ENCODE peak calls at places on chromosomes 13 and 19, in nine cellular contexts. Z, W, X, T, O, A, Q, D and S are unnamed samples.

GRCh38 chr13:25727250-25727649 is 324.6 kb downstream of the SHISA2 start:
- DNase-seq in A (no peak), D (no peak), O (no peak), X (no peak), T (no peak), Q (no peak), W (no peak), Z (no peak), S (peak)

GRCh38 chr13:105050696-105051095 is 1484.8 kb downstream of the EFNB2 start:
- DNase-seq in X (no peak), A (no peak), Q (no peak), O (no peak), D (no peak), W (peak), T (no peak), Z (no peak), S (no peak)

GRCh38 chr19:48878219-48879024 is 6.2 kb downstream of the PPP1R15A start:
- DNase-seq in Q (peak), T (no peak), W (peak), X (no peak), A (no peak), O (no peak), D (peak), Z (no peak), S (no peak)

GRCh38 chr19:50897612-50898011 is 13.6 kb downstream of the KLK4 start:
- DNase-seq in T (no peak), O (no peak), X (no peak), A (no peak), D (no peak), Q (no peak), Z (no peak), W (no peak), S (no peak)

GRCh38 chr13:96662036-96662435 is 332.2 kb downstream of the OXGR1 start:
- DNase-seq in Z (no peak), Q (no peak), T (no peak), D (no peak), W (peak), X (no peak), O (no peak), A (no peak), S (no peak)

GRCh38 chr19:14366529-14366928 is 14.7 kb upstream of the ADGRE5 start:
- DNase-seq in O (peak), T (peak), Z (peak), A (peak), X (peak), D (peak), Q (peak), W (peak), S (peak)

GRCh38 chr13:42396901-42397670 is 125.1 kb downstream of the AKAP11 start:
- DNase-seq in A (no peak), T (no peak), X (no peak), D (no peak), O (no peak), Z (no peak), W (no peak), Q (no peak), S (no peak)

GRCh38 chr13:90498816-90499215 is 848.7 kb upstream of the MIR17HG start:
- DNase-seq in W (no peak), T (no peak), Q (no peak), O (no peak), A (no peak), X (no peak), D (no peak), Z (no peak), S (no peak)

GRCh38 chr13:65882810-65883209 is 1347.3 kb downstream of the PCDH9 start:
- DNase-seq in D (no peak), W (no peak), Z (peak), O (no peak), Q (no peak), X (no peak), A (no peak), T (no peak), S (no peak)

GRCh38 chr13:50073340-50073739 is 58.1 kb downstream of the KCNRG start:
- DNase-seq in O (no peak), D (no peak), A (no peak), X (no peak), Q (no peak), Z (no peak), W (no peak), T (no peak), S (no peak)

GRCh38 chr13:50074843-50075242 is 59.6 kb downstream of the KCNRG start:
- DNase-seq in Z (no peak), O (no peak), T (no peak), A (no peak), W (no peak), Q (no peak), X (no peak), D (no peak), S (no peak)

GRCh38 chr13:50078512-50079277 is 63.5 kb downstream of the KCNRG start:
- DNase-seq in T (no peak), D (no peak), X (no peak), A (no peak), O (no peak), Z (no peak), W (no peak), Q (no peak), S (no peak)

GRCh38 chr13:50072676-50073075 is 57.4 kb downstream of the KCNRG start:
- DNase-seq in A (no peak), Q (no peak), W (no peak), T (no peak), D (no peak), X (no peak), O (no peak), Z (no peak), S (no peak)

GRCh38 chr13:50075619-50076097 is 60.4 kb downstream of the KCNRG start:
- DNase-seq in A (no peak), T (no peak), W (no peak), D (no peak), O (no peak), Q (no peak), X (no peak), Z (no peak), S (no peak)
- H3K4me3 ChIP-seq in A (no peak), T (no peak), W (no peak), D (no peak), O (no peak), Q (peak), X (no peak), Z (no peak), S (no peak)

DNA sequence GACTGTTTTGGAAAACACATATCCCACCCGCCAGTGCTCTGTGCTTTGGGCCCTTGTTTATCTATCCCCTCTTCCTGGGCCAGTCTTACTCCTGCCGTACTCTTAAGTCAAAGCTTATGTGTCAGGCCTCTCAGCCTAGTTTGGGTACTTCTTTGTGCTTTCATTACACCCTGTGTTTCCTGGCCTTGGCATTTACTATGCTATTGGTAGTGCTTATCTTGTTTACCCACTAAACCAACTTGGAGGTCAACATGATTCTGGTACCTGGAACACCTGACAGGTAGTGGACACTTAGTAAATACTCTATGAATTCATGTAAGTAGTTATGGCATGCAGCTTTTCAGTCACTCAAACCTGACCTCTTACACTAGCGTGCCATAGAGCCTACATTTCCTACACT is 2.4 kb downstream of the POLR1D start:
- DNase-seq in T (no peak), A (no peak), Q (no peak), Z (no peak), W (no peak), D (no peak), O (no peak), X (no peak), S (no peak)
- H3K4me3 ChIP-seq in T (no peak), A (no peak), Q (no peak), Z (no peak), W (no peak), D (no peak), O (no peak), X (no peak), S (peak)

GRCh38 chr13:76875256-76875655 is 10.9 kb downstream of the KCTD12 start:
- DNase-seq in Q (no peak), X (no peak), Z (no peak), W (no peak), O (no peak), T (no peak), D (no peak), A (no peak), S (no peak)

GRCh38 chr13:76879876-76880270 is 6.3 kb downstream of the KCTD12 start:
- DNase-seq in W (no peak), A (no peak), Z (no peak), D (no peak), X (no peak), T (no peak), O (no peak), Q (no peak), S (no peak)

GRCh38 chr13:76878043-76878442 is 8.2 kb downstream of the KCTD12 start:
- DNase-seq in O (no peak), A (no peak), Q (no peak), Z (no peak), W (no peak), T (no peak), D (no peak), X (no peak), S (no peak)

GRCh38 chr13:76882431-76882830 is 3.8 kb downstream of the KCTD12 start:
- DNase-seq in A (no peak), O (no peak), W (peak), X (no peak), D (no peak), Q (no peak), Z (no peak), T (no peak), S (no peak)

DNA sequence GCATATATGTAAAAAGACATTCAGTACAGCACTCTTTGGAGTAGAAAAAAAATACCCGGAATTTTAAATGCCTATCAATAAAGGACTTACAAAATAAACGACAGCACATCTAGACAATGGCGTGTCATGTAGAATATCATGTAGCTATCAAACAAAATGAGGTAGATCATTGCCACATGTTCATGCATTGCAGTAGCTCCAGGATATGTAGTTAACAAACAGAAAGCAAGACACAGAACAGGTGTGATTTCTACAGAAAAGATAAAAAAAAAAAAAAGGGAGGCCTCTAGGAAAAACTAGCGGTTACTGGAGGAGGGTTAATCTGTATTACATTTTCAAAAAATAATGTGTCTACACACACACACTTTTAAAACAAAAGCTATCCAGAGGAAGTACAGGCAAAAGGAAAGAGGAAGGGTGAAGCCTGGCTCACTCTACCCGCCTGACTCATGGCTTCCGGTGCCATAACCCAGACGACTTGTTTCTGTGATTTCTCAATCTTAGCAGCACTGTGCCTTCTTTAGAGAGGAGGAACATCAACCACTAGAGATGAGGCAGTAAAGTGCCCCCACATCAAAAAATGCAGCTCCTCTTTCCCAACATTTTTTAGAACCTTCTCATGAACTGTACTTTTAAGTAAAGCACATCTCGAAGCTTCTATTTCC is 6.9 kb downstream of the KCTD12 start:
- DNase-seq in O (no peak), Z (no peak), T (peak), Q (peak), D (peak), X (no peak), W (peak), A (peak), S (peak)
- H3K4me3 ChIP-seq in O (no peak), Z (no peak), T (no peak), Q (no peak), D (peak), X (no peak), W (no peak), A (peak), S (no peak)

GRCh38 chr19:46133101-46133627 is 8.7 kb upstream of the IGFL3 start:
- DNase-seq in W (peak), O (peak), D (no peak), X (peak), A (peak), T (peak), Q (peak), Z (peak), S (no peak)
- H3K4me3 ChIP-seq in W (no peak), O (peak), D (no peak), X (no peak), A (no peak), T (no peak), Q (no peak), Z (peak), S (no peak)

GRCh38 chr19:36246006-36246391 is 31.1 kb downstream of the ZNF146 start:
- DNase-seq in Z (no peak), D (no peak), W (no peak), T (no peak), A (no peak), O (no peak), X (no peak), Q (no peak), S (no peak)
- H3K4me3 ChIP-seq in Z (no peak), D (no peak), W (no peak), T (peak), A (no peak), O (no peak), X (no peak), Q (peak), S (peak)

GRCh38 chr19:1568320-1569019 is at the start of gene MEX3D:
- DNase-seq in Q (peak), D (peak), T (peak), O (peak), A (peak), W (peak), Z (peak), X (peak), S (peak)
- H3K4me3 ChIP-seq in Q (peak), D (peak), T (peak), O (peak), A (peak), W (peak), Z (peak), X (peak), S (peak)

DNA sequence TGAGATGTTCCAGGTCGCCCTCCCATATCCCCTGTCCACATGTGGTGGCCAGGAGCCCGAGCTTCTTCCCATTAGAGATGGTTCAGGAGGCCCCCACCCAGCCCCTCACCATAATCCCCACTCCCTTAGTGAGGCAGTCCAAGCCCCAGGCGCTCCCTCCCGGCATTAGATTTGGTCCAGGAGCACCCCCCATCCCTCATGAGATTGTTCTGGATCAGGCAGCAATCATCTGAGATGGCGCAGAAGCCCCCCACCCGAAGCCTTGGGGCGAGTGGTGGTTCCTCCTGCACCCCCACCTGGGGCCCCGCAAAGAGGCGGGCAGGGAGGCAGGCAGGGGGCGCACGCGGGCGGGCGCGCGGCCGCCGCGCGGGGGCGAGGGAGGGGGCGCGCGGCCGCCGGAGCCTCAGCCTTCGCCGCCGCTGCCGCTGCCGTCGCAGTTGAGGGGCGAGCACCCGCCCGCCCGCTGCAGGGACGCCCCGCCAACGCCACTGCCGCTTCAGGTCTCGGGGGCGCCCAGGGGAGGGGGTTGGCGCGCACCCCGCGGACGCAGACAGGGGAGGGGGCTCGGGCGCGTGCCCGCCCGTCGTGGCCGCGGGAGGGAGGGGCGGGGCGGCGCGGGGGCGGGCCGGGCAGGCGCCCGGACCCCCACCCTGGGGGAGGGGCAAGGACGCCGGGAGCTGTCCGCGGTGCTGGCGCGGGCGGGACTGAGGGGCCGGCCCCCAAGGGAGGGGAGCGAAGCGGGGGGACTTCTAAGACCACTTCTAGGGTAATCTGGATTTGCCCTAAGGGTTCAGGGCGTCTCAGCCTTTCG is 46.4 kb upstream of the SHKBP1 start:
- DNase-seq in X (peak), Q (no peak), T (no peak), O (peak), D (no peak), W (no peak), Z (peak), A (no peak), S (no peak)
- H3K4me3 ChIP-seq in X (peak), Q (no peak), T (no peak), O (peak), D (no peak), W (no peak), Z (no peak), A (no peak), S (no peak)